ENCODE peak calls at places on chromosomes 2 and 18, in seven cellular contexts. A, T, M, B, Q, P and V are unnamed samples.

GRCh38 chr2:104430892-104431291 is 423.0 kb upstream of the POU3F3 start:
- DNase-seq in Q (no peak), P (no peak), B (no peak), T (no peak), M (no peak), A (no peak), V (no peak)

GRCh38 chr2:232419245-232420072 is 12.8 kb downstream of the ALPG start:
- DNase-seq in P (no peak), A (no peak), Q (no peak), M (peak; percentile 54), T (no peak), B (no peak), V (no peak)

GRCh38 chr2:181393472-181393871 is 63.7 kb upstream of the ITGA4 start:
- DNase-seq in Q (no peak), B (no peak), T (no peak), M (no peak), P (no peak), A (no peak), V (no peak)

GRCh38 chr18:45688834-45689233 is 35.1 kb upstream of the SLC14A1 start:
- DNase-seq in A (no peak), T (no peak), P (no peak), M (no peak), B (no peak), Q (no peak), V (peak; percentile 38)

GRCh38 chr2:24489942-24490673 is 946 bp upstream of the NCOA1 start:
- DNase-seq in A (no peak), T (no peak), P (peak; percentile 27), M (no peak), B (no peak), Q (no peak), V (no peak)

GRCh38 chr2:136235451-136236418 is 117.8 kb upstream of the CXCR4 start:
- DNase-seq in T (no peak), M (no peak), Q (no peak), B (no peak), P (no peak), A (no peak), V (no peak)

GRCh38 chr2:238155051-238155760 is 3.6 kb upstream of the ERFE start:
- DNase-seq in Q (no peak), M (no peak), P (no peak), A (peak; percentile 46), B (no peak), T (no peak), V (peak; percentile 40)

GRCh38 chr2:237600205-237600846 is 9.8 kb upstream of the RAB17 start:
- DNase-seq in A (peak; percentile 52), T (no peak), M (no peak), Q (peak; percentile 55), B (peak; percentile 20), P (peak; percentile 28), V (no peak)

GRCh38 chr2:5594288-5594687 is 97.9 kb upstream of the SOX11 start:
- DNase-seq in A (no peak), B (no peak), M (no peak), P (no peak), Q (no peak), T (no peak), V (no peak)

GRCh38 chr18:76486029-76486428 is 9.0 kb downstream of the ZNF516 start:
- DNase-seq in B (no peak), A (no peak), Q (no peak), T (no peak), P (no peak), M (no peak), V (no peak)

GRCh38 chr18:76488190-76488589 is 6.9 kb downstream of the ZNF516 start:
- DNase-seq in T (no peak), B (no peak), A (no peak), P (no peak), Q (no peak), M (no peak), V (peak; percentile 45)

GRCh38 chr18:76487076-76487475 is 8.0 kb downstream of the ZNF516 start:
- DNase-seq in P (no peak), B (no peak), T (no peak), M (no peak), A (no peak), Q (no peak), V (no peak)

GRCh38 chr18:76487782-76488181 is 7.3 kb downstream of the ZNF516 start:
- DNase-seq in B (no peak), Q (no peak), T (no peak), A (no peak), P (no peak), M (no peak), V (peak; percentile 11)

GRCh38 chr18:76486600-76486999 is 8.4 kb downstream of the ZNF516 start:
- DNase-seq in M (no peak), T (no peak), B (no peak), Q (no peak), A (no peak), P (no peak), V (no peak)
- H3K4me3 ChIP-seq in M (no peak overlapping the region), T (peak overlapping the region; percentile 43), B (no peak overlapping the region), Q (no peak overlapping the region), A (no peak overlapping the region), P (no peak overlapping the region), V (no peak overlapping the region)

GRCh38 chr18:13550446-13551304 is 175.7 kb downstream of the FAM210A start:
- DNase-seq in T (no peak), Q (no peak), M (no peak), B (no peak), P (no peak), A (no peak), V (no peak)
- H3K4me1 ChIP-seq in T (peaks cover 14% of the 10 kb centered on the region), Q (peaks cover 25% of the 10 kb centered on the region), M (peaks cover 20% of the 10 kb centered on the region), B (peaks cover 15% of the 10 kb centered on the region), P (peaks cover 14% of the 10 kb centered on the region), A (peaks cover 52% of the 10 kb centered on the region), V (no peaks in the 10 kb centered on the region)

GRCh38 chr18:12640881-12641200 is 17.1 kb downstream of the SPIRE1 start:
- DNase-seq in M (no peak), T (no peak), P (no peak), Q (no peak), B (no peak), A (no peak), V (no peak)
- TF ChIP-seq CTCF in M (no peak), T (no peak), P (no peak), Q (no peak), B (no peak), A (no peak), V (no peak)

GRCh38 chr2:38528008-38528442 is 74.7 kb downstream of the HNRNPLL start:
- DNase-seq in B (peak; percentile 72), T (no peak), Q (no peak), P (peak; percentile 13), M (no peak), A (peak; percentile 40), V (no peak)

GRCh38 chr2:38529208-38529607 is 73.5 kb downstream of the HNRNPLL start:
- DNase-seq in B (no peak), M (no peak), A (no peak), T (no peak), P (no peak), Q (no peak), V (no peak)

GRCh38 chr2:38526195-38526594 is 76.5 kb downstream of the HNRNPLL start:
- DNase-seq in P (no peak), M (no peak), B (no peak), T (no peak), A (no peak), Q (no peak), V (no peak)

GRCh38 chr2:38524580-38524979 is 78.1 kb downstream of the HNRNPLL start:
- DNase-seq in P (no peak), Q (no peak), T (no peak), B (peak; percentile 91), A (no peak), M (no peak), V (no peak)

DNA sequence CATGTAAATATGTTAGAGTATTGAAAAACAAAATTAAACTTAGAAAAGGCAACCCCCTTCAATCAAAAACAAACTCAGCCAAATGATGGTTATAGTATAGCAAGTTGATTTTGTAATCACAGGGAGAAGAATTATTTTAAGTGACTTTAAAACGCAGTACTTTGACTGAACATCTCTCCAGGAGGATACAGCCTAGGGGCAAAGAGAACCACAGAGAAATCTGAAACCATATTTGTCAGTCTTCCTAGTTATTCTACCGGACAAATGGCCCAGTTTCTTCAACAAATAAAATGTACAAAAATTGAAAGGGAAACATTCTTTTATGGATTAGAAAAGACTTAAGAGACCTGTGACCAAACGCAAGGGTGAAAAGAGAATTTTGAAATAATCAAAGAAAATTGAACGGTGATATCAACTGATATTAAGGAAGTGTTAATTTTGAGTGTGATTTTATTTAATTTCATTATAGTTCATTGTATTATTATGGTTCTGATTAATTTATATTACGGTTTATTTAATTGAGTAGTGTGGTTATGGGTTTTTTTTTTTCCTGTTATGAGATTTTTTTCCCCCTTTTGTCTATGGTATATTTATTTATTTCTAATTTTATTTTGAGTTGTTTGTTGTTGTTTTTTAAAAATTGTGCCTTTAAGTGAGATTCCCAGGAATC is 75.3 kb downstream of the HNRNPLL start:
- DNase-seq in T (no peak), M (no peak), B (no peak), A (no peak), P (no peak), Q (no peak), V (no peak)
- H3K4me3 ChIP-seq in T (no peak overlapping the region), M (peak overlapping the region; percentile 43), B (peak overlapping the region; percentile 44), A (peak overlapping the region; percentile 49), P (no peak overlapping the region), Q (peak overlapping the region; percentile 44), V (no peak overlapping the region)